ENCODE peak calls at places on chromosomes 4 and X, in five cellular contexts. J is K562, F is GM12878, X is SK-N-SH, N is HepG2. C is an unnamed sample.

GRCh38 chrX:102835504-102836146 is 101.4 kb upstream of the RAB40AL start:
- DNase-seq in J (peak), F (no peak), X (no peak), N (peak), C (no peak)

GRCh38 chr4:41776466-41776865 is 27.9 kb upstream of the PHOX2B start:
- DNase-seq in J (no peak), F (no peak), X (no peak), N (no peak), C (no peak)

GRCh38 chr4:84907145-84907544 is 59.3 kb downstream of the WDFY3 start:
- DNase-seq in J (no peak), F (no peak), X (no peak), N (no peak), C (no peak)

GRCh38 chrX:53241558-53241957 is 16.6 kb upstream of the KDM5C start:
- DNase-seq in J (no peak), F (no peak), X (no peak), N (no peak), C (no peak)

GRCh38 chr4:140686799-140687198 is 69.4 kb downstream of the TBC1D9 start:
- DNase-seq in J (no peak), F (no peak), X (no peak), N (no peak), C (no peak)

GRCh38 chrX:40179333-40179732 is 81.6 kb upstream of the BCOR start:
- DNase-seq in J (no peak), F (no peak), X (no peak), N (no peak), C (no peak)

GRCh38 chrX:9102956-9103355 is 69.0 kb upstream of the FAM9B start:
- DNase-seq in J (no peak), F (no peak), X (no peak), N (no peak), C (no peak)

GRCh38 chrX:77595848-77596247 is 148.7 kb downstream of the FGF16 start:
- DNase-seq in J (no peak), F (no peak), X (no peak), N (no peak), C (no peak)

GRCh38 chr4:122832732-122833131 is 6.1 kb downstream of the FGF2 start:
- DNase-seq in J (no peak), F (no peak), X (no peak), N (no peak), C (no peak)

GRCh38 chr4:176065365-176066249 is at the start of gene WDR17:
- DNase-seq in J (peak), F (peak), X (peak), N (no peak), C (no peak)

GRCh38 chr4:5463361-5463760 is 245.0 kb downstream of the EVC2 start:
- DNase-seq in J (no peak), F (no peak), X (no peak), N (no peak), C (no peak)

GRCh38 chr4:176444741-176445140 is 125.0 kb downstream of the SPCS3 start:
- DNase-seq in J (no peak), F (no peak), X (no peak), N (no peak), C (no peak)

GRCh38 chr4:125368161-125368560 is 53.4 kb downstream of the FAT4 start:
- DNase-seq in J (no peak), F (no peak), X (peak), N (no peak), C (no peak)

GRCh38 chr4:128355301-128355700 is 67.7 kb upstream of the PGRMC2 start:
- DNase-seq in J (peak), F (no peak), X (peak), N (no peak), C (no peak)

GRCh38 chr4:148834804-148835598 is 392.8 kb upstream of the NR3C2 start:
- DNase-seq in J (no peak), F (no peak), X (no peak), N (no peak), C (no peak)

GRCh38 chr4:81039351-81040174 is 9.1 kb downstream of the BMP3 start:
- DNase-seq in J (no peak), F (no peak), X (no peak), N (no peak), C (no peak)

GRCh38 chr4:116664198-116664597 is 421.2 kb downstream of the TRAM1L1 start:
- DNase-seq in J (no peak), F (no peak), X (peak), N (no peak), C (no peak)

GRCh38 chr4:8532245-8532781 is 47.9 kb upstream of the GPR78 start:
- DNase-seq in J (no peak), F (no peak), X (no peak), N (no peak), C (no peak)

GRCh38 chr4:1464581-1465171 is 58.4 kb upstream of the NKX1-1 start:
- DNase-seq in J (no peak), F (no peak), X (peak), N (no peak), C (no peak)

GRCh38 chrX:34299451-34299967 is 167.4 kb upstream of the FAM47A start:
- DNase-seq in J (no peak), F (no peak), X (no peak), N (no peak), C (no peak)

GRCh38 chrX:12352922-12353321 is 214.6 kb downstream of the FRMPD4 start:
- DNase-seq in J (no peak), F (no peak), X (no peak), N (no peak), C (no peak)

GRCh38 chrX:44843318-44843702 is 511 bp upstream of the DUSP21 start:
- DNase-seq in J (peak), F (no peak), X (no peak), N (no peak), C (no peak)

DNA sequence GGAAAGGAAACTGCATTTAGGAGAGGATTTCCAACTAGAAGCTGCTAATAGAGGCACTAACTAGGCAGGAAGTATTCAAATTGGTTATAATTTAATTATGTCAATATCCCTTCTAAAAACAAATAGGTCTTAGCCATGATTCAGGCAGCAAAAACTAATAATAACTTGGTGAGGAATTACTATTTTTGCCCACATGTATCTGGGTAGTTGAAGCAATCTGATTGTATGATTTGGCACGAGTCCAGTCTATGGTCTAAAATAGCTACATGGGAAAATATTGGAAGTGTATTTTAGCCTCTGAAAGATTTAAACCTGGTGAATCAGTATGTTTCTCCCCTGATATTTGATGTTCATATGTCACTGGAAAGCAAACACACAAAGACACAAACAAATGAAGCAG is 62.2 kb downstream of the MFAP3L start:
- DNase-seq in J (no peak), F (no peak), X (no peak), N (no peak), C (no peak)
- TF ChIP-seq REST in J (no peak), F (no peak), X (no peak), N (no peak), C (no peak)

GRCh38 chr4:18932940-18933339 is 911.4 kb upstream of the LCORL start:
- DNase-seq in J (no peak), F (no peak), X (no peak), N (no peak), C (no peak)

GRCh38 chr4:18931643-18932373 is 910.3 kb upstream of the LCORL start:
- DNase-seq in J (no peak), F (no peak), X (no peak), N (no peak), C (no peak)

GRCh38 chr4:18937080-18937479 is 915.5 kb upstream of the LCORL start:
- DNase-seq in J (no peak), F (no peak), X (no peak), N (no peak), C (no peak)

GRCh38 chr4:18935956-18936355 is 914.4 kb upstream of the LCORL start:
- DNase-seq in J (no peak), F (no peak), X (no peak), N (no peak), C (no peak)

DNA sequence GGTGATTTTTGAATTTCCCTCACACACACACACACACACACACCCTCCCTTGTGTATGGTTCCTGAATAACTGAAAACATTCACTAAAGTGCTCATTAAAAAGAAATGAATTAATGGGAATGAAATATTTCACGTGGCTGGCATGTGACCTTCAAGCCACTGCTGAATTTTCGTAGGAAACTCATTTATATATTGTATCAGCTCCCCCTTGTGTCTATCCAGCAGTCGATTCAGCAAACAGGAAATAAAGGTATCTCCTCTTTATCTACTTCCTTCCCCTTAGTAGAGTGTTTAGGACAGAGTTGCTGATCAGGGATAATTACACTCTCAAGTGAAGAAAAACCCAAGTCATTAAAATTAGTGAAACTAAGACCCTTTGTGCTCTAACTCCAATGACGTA is 912.6 kb upstream of the LCORL start:
- DNase-seq in J (no peak), F (no peak), X (peak), N (no peak), C (no peak)
- TF ChIP-seq ZBTB33 in J (no peak), F (no peak), X (no peak), N (no peak), C (no peak)

DNA sequence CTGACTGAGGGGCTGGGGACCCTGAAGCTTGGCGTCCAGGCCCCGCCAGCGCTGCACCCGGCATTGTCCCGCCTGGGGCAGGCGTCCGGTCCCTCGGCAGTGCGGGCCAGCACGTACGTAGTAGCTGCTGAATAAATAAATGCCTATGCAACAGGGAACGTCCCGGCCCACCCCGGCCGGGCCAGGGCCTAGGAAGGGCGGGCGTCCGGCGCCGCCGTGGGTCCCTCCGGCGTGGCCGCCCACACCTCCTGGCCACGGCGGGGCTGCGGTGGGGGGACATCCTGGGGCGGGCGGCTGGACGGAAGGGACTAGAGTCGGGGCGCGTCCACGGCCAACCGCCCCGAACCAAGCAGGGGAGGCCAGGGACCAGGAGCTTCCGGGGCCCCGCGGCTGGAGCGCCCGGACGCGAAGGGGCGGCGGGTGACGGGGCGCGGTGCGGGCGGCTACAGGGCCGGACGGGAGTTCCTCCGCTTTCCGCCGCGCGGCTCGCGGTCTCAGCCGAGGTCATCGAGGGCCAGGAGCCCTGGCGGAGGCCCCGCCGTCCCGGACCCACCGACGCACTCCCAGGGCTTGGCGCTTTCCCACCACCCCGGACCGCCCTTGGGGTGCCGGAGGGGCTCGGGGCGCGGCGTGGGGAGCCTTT is 856 bp upstream of the WWC2 start:
- DNase-seq in J (peak), F (no peak), X (peak), N (peak), C (no peak)
- H2AFZ ChIP-seq in J (peak), F (no peak), X (peak), N (no peak), C (peak)

DNA sequence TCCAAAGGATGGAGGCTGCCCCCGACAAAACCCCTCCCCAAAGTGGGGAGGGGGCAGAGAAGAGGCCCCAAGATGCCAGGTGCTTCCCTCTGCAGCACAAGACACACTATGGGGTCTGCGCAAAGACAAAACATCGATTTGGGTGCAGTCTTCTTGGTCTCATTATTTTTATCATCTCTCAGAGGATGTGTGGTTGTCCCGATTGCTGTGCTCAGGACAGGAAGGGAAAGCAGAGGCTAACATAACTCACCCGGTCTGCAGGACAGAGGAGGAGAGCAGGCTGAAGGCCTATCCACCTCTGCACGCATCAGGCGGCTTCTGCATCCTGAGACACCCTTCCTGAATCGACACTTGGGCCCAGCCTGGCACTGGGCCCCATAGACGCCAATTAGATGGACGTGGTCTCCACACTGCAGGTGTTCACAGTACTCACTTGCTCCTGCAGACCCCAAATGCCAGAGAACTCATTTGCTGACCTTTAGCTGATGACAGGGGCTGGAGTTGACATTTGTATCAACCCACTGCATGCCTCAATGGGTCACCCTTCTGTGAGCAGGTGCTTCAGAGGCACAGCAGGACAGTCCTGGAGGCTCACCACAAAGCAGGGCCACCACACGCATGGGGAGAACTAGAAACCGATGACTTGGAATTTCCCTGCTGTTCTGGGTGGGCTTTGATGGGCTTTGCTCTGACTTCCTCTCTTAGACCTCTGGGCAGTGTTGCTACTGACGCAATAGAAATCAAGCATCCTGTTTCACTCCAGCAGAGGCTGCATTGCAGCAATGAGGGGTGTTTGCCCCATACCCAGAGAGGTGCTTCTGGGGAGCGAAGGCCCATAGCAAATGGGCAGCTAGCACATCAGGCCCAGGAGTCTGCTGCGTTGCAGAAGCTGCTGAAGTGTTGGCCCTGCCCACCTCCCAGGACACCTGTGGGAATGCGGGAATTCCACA is 96.3 kb upstream of the ENPP6 start:
- DNase-seq in J (no peak), F (peak), X (no peak), N (no peak), C (no peak)
- TF ChIP-seq REST in J (no peak), F (no peak), X (no peak), N (no peak), C (no peak)

DNA sequence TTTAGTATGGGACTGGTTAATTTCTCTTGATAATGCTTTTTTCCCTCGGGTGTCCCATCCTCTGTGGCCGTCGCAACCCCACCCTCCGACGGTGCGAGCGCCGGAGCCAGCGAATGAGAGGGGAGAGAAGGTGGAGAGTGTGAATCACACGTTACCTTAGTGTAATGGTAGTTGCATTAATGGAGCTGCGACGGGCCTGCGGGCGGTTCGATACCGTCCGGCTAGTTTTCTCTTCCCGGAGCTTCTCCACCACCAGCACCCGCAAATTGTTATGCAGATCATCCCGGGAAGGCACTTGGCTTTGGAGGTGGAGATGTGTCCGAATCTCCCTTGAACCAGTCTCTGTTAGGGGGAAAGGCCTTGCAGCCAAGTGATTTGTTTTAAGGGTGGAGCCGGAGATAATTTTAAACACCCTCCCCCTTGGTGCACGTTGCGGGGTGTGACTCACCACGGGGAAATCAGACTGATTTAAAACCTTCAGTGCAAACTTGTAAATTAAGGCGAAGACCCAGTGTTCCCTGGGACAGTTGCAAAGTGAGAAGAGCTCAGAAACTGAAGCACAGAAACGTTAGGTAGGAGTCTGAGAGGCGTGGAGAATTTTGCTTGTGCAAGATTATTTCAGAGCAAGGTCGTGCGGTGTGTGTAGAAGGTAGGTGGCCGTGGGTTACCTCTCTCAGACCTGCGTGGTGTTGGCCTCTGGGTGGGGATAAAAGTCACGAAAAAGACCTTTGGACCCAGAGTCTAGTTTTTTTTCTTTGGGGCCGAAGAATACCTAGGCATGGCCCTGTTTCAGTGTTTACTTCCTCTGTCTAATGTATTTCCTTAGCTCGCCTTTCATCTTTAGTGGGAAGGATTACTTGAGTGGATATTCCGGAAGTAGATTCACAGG is 1.3 kb downstream of the AFF1 start:
- DNase-seq in J (peak), F (peak), X (no peak), N (peak), C (peak)
- TF ChIP-seq ZBTB33 in J (no peak), F (no peak), X (no peak), N (no peak), C (no peak)